ENCODE peak calls at places on chromosome 20, in six cellular contexts. One of them, this sample, is unnamed.

GRCh38 chr20:13690948-13691347 is 52.2 kb upstream of the TASP1 start:
- DNase-seq in naive thymus-derived CD8-positive, alpha-beta T cell: no peak
- DNase-seq in stimulated activated naive CD8-positive, alpha-beta T cell treated with anti-CD3 and anti-CD28 coated beads, Interleukin-15, Interleukin-2, amounts not matched to agents 100 U/mL and 50 U/mL, for 24 hours: no peak
- DNase-seq in left cardiac atrium: no peak
- DNase-seq in stimulated activated CD4-positive, alpha-beta T cell treated with anti-CD3 and anti-CD28 coated beads, Interleukin-15, amount 100 ng/mL, for 24 hours: no peak
- DNase-seq in PC-9: no peak
- DNase-seq in this sample: no peak

GRCh38 chr20:57205625-57206219 is 60.7 kb downstream of the BMP7 start:
- DNase-seq in stimulated activated naive CD8-positive, alpha-beta T cell treated with anti-CD3 and anti-CD28 coated beads, Interleukin-15, Interleukin-2, amounts not matched to agents 100 U/mL and 50 U/mL, for 24 hours: no peak
- DNase-seq in naive thymus-derived CD8-positive, alpha-beta T cell: no peak
- DNase-seq in PC-9: peak
- DNase-seq in left cardiac atrium: no peak
- DNase-seq in stimulated activated CD4-positive, alpha-beta T cell treated with anti-CD3 and anti-CD28 coated beads, Interleukin-15, amount 100 ng/mL, for 24 hours: no peak
- DNase-seq in this sample: no peak

GRCh38 chr20:22579119-22579427 is 5.3 kb downstream of the FOXA2 start:
- DNase-seq in stimulated activated CD4-positive, alpha-beta T cell treated with anti-CD3 and anti-CD28 coated beads, Interleukin-15, amount 100 ng/mL, for 24 hours: no peak
- DNase-seq in left cardiac atrium: no peak
- DNase-seq in PC-9: no peak
- DNase-seq in stimulated activated naive CD8-positive, alpha-beta T cell treated with anti-CD3 and anti-CD28 coated beads, Interleukin-15, Interleukin-2, amounts not matched to agents 100 U/mL and 50 U/mL, for 24 hours: no peak
- DNase-seq in naive thymus-derived CD8-positive, alpha-beta T cell: no peak
- DNase-seq in this sample: no peak

GRCh38 chr20:22584922-22585785 is 782 bp upstream of the FOXA2 start:
- DNase-seq in left cardiac atrium: no peak
- DNase-seq in naive thymus-derived CD8-positive, alpha-beta T cell: no peak
- DNase-seq in stimulated activated naive CD8-positive, alpha-beta T cell treated with anti-CD3 and anti-CD28 coated beads, Interleukin-15, Interleukin-2, amounts not matched to agents 100 U/mL and 50 U/mL, for 24 hours: no peak
- DNase-seq in stimulated activated CD4-positive, alpha-beta T cell treated with anti-CD3 and anti-CD28 coated beads, Interleukin-15, amount 100 ng/mL, for 24 hours: no peak
- DNase-seq in PC-9: no peak
- DNase-seq in this sample: no peak

GRCh38 chr20:57267158-57267821 is 849 bp upstream of the BMP7 start:
- DNase-seq in PC-9: no peak
- DNase-seq in stimulated activated CD4-positive, alpha-beta T cell treated with anti-CD3 and anti-CD28 coated beads, Interleukin-15, amount 100 ng/mL, for 24 hours: no peak
- DNase-seq in naive thymus-derived CD8-positive, alpha-beta T cell: no peak
- DNase-seq in left cardiac atrium: no peak
- DNase-seq in stimulated activated naive CD8-positive, alpha-beta T cell treated with anti-CD3 and anti-CD28 coated beads, Interleukin-15, Interleukin-2, amounts not matched to agents 100 U/mL and 50 U/mL, for 24 hours: no peak
- DNase-seq in this sample: no peak

GRCh38 chr20:57749131-57749690 is 39.4 kb upstream of the PMEPA1 start:
- DNase-seq in PC-9: no peak
- DNase-seq in stimulated activated CD4-positive, alpha-beta T cell treated with anti-CD3 and anti-CD28 coated beads, Interleukin-15, amount 100 ng/mL, for 24 hours: no peak
- DNase-seq in stimulated activated naive CD8-positive, alpha-beta T cell treated with anti-CD3 and anti-CD28 coated beads, Interleukin-15, Interleukin-2, amounts not matched to agents 100 U/mL and 50 U/mL, for 24 hours: no peak
- DNase-seq in naive thymus-derived CD8-positive, alpha-beta T cell: no peak
- DNase-seq in left cardiac atrium: no peak
- DNase-seq in this sample: peak

GRCh38 chr20:31827059-31827458 is 7.9 kb downstream of the MYLK2 start:
- DNase-seq in naive thymus-derived CD8-positive, alpha-beta T cell: no peak
- DNase-seq in stimulated activated naive CD8-positive, alpha-beta T cell treated with anti-CD3 and anti-CD28 coated beads, Interleukin-15, Interleukin-2, amounts not matched to agents 100 U/mL and 50 U/mL, for 24 hours: no peak
- DNase-seq in stimulated activated CD4-positive, alpha-beta T cell treated with anti-CD3 and anti-CD28 coated beads, Interleukin-15, amount 100 ng/mL, for 24 hours: no peak
- DNase-seq in left cardiac atrium: no peak
- DNase-seq in PC-9: no peak
- DNase-seq in this sample: no peak

GRCh38 chr20:12970372-12970821 is 38.4 kb upstream of the SPTLC3 start:
- DNase-seq in naive thymus-derived CD8-positive, alpha-beta T cell: no peak
- DNase-seq in PC-9: no peak
- DNase-seq in stimulated activated naive CD8-positive, alpha-beta T cell treated with anti-CD3 and anti-CD28 coated beads, Interleukin-15, Interleukin-2, amounts not matched to agents 100 U/mL and 50 U/mL, for 24 hours: no peak
- DNase-seq in stimulated activated CD4-positive, alpha-beta T cell treated with anti-CD3 and anti-CD28 coated beads, Interleukin-15, amount 100 ng/mL, for 24 hours: no peak
- DNase-seq in left cardiac atrium: no peak
- DNase-seq in this sample: peak

GRCh38 chr20:61422636-61423425 is 170.8 kb downstream of the CDH4 start:
- DNase-seq in naive thymus-derived CD8-positive, alpha-beta T cell: no peak
- DNase-seq in stimulated activated naive CD8-positive, alpha-beta T cell treated with anti-CD3 and anti-CD28 coated beads, Interleukin-15, Interleukin-2, amounts not matched to agents 100 U/mL and 50 U/mL, for 24 hours: no peak
- DNase-seq in left cardiac atrium: no peak
- DNase-seq in stimulated activated CD4-positive, alpha-beta T cell treated with anti-CD3 and anti-CD28 coated beads, Interleukin-15, amount 100 ng/mL, for 24 hours: no peak
- DNase-seq in PC-9: no peak
- DNase-seq in this sample: no peak

GRCh38 chr20:41482647-41483552 is 116.3 kb upstream of the EMILIN3 start:
- DNase-seq in naive thymus-derived CD8-positive, alpha-beta T cell: no peak
- DNase-seq in stimulated activated CD4-positive, alpha-beta T cell treated with anti-CD3 and anti-CD28 coated beads, Interleukin-15, amount 100 ng/mL, for 24 hours: no peak
- DNase-seq in PC-9: no peak
- DNase-seq in left cardiac atrium: no peak
- DNase-seq in stimulated activated naive CD8-positive, alpha-beta T cell treated with anti-CD3 and anti-CD28 coated beads, Interleukin-15, Interleukin-2, amounts not matched to agents 100 U/mL and 50 U/mL, for 24 hours: no peak
- DNase-seq in this sample: peak

This sample was measured in endothelial cell of umbilical vein.